ENCODE peak calls at places on chromosome 15, in four cellular contexts. V, N, H and L are unnamed samples.

GRCh38 chr15:101358895-101359294 is 63.8 kb upstream of the SNRPA1 start:
- DNase-seq in V (no peak), N (no peak), H (peak; percentile 56), L (no peak)

GRCh38 chr15:57676578-57676977 is 29.9 kb upstream of the POLR2M start:
- DNase-seq in V (no peak), N (no peak), H (no peak), L (no peak)

GRCh38 chr15:51318382-51319150 is 19.8 kb downstream of the CYP19A1 start:
- DNase-seq in V (no peak), N (no peak), H (no peak), L (no peak)

GRCh38 chr15:40891810-40892448 is 2.3 kb upstream of the VPS18 start:
- DNase-seq in V (no peak), N (peak; percentile 53), H (no peak), L (no peak)

GRCh38 chr15:41575282-41575681 is 16.3 kb downstream of the TYRO3 start:
- DNase-seq in V (peak; percentile 73), N (no peak), H (no peak), L (no peak)

GRCh38 chr15:66115568-66116206 is 137.9 kb downstream of the MEGF11 start:
- DNase-seq in V (no peak), N (no peak), H (no peak), L (no peak)

GRCh38 chr15:28014623-28015200 is 84.4 kb downstream of the OCA2 start:
- DNase-seq in V (no peak), N (no peak), H (no peak), L (no peak)

GRCh38 chr15:76176487-76177085 is 116.8 kb downstream of the TMEM266 start:
- DNase-seq in V (no peak), N (no peak), H (no peak), L (no peak)

GRCh38 chr15:20643024-20643770 is 101.6 kb upstream of the GOLGA6L6 start:
- DNase-seq in V (no peak), N (no peak), H (no peak), L (no peak)

GRCh38 chr15:88299502-88299901 is 43.0 kb upstream of the NTRK3 start:
- DNase-seq in V (no peak), N (no peak), H (no peak), L (no peak)

GRCh38 chr15:68348064-68348463 is 70.5 kb downstream of the FEM1B start:
- DNase-seq in V (no peak), N (no peak), H (no peak), L (no peak)

GRCh38 chr15:42994546-42994945 is 74.0 kb upstream of the TTBK2 start:
- DNase-seq in V (no peak), N (no peak), H (no peak), L (no peak)

GRCh38 chr15:90270502-90271150 is 5.2 kb downstream of the NGRN start:
- DNase-seq in V (no peak), N (no peak), H (no peak), L (no peak)

GRCh38 chr15:90617171-90617570 is 87.4 kb downstream of the CRTC3 start:
- DNase-seq in V (no peak), N (no peak), H (no peak), L (no peak)

GRCh38 chr15:60400957-60401356 is 3.2 kb upstream of the ANXA2 start:
- DNase-seq in V (no peak), N (no peak), H (no peak), L (no peak)

GRCh38 chr15:71437919-71438318 is 322.6 kb downstream of the THSD4 start:
- DNase-seq in V (no peak), N (no peak), H (no peak), L (no peak)

GRCh38 chr15:74392402-74392876 is 25.0 kb upstream of the CYP11A1 start:
- DNase-seq in V (no peak), N (no peak), H (no peak), L (no peak)

GRCh38 chr15:48109856-48110531 is 10.8 kb upstream of the SLC24A5 start:
- DNase-seq in V (no peak), N (no peak), H (no peak), L (no peak)

GRCh38 chr15:82128401-82129143 is 82.8 kb upstream of the MEX3B start:
- DNase-seq in V (no peak), N (no peak), H (no peak), L (no peak)

GRCh38 chr15:64127521-64128275 is 23.8 kb upstream of the SNX22 start:
- DNase-seq in V (no peak), N (no peak), H (no peak), L (no peak)
- H3K27ac ChIP-seq in V (no peak overlapping the region), N (no peak overlapping the region), H (peak overlapping the region; percentile 5), L (no peak overlapping the region)

GRCh38 chr15:83927704-83928391 is 273.9 kb downstream of the ADAMTSL3 start:
- DNase-seq in V (no peak), N (no peak), H (no peak), L (no peak)
- H3K27ac ChIP-seq in V (no peak overlapping the region), N (no peak overlapping the region), H (no peak overlapping the region), L (no peak overlapping the region)

GRCh38 chr15:70334286-70334685 is 236.6 kb upstream of the TLE3 start:
- DNase-seq in V (no peak), N (no peak), H (no peak), L (no peak)

GRCh38 chr15:70327328-70328136 is 229.8 kb upstream of the TLE3 start:
- DNase-seq in V (no peak), N (no peak), H (no peak), L (no peak)

GRCh38 chr15:70324001-70324974 is 226.6 kb upstream of the TLE3 start:
- DNase-seq in V (no peak), N (no peak), H (no peak), L (no peak)

GRCh38 chr15:70328137-70329115 is 230.7 kb upstream of the TLE3 start:
- DNase-seq in V (no peak), N (no peak), H (peak; percentile 49), L (no peak)

GRCh38 chr15:70329179-70329578 is 231.5 kb upstream of the TLE3 start:
- DNase-seq in V (no peak), N (no peak), H (no peak), L (no peak)
- H3K27ac ChIP-seq in V (no peak overlapping the region), N (no peak overlapping the region), H (no peak overlapping the region), L (no peak overlapping the region)

GRCh38 chr15:52709172-52709979 is 30.2 kb upstream of the ATOSA start:
- DNase-seq in V (peak; percentile 63), N (no peak), H (no peak), L (no peak)
- H3K27ac ChIP-seq in V (no peak overlapping the region), N (no peak overlapping the region), H (no peak overlapping the region), L (no peak overlapping the region)